ENCODE peak calls at places on chromosomes 16 and 17, in nine cellular contexts. B, G, X, U, A, F, J, C and Y are unnamed samples.

GRCh38 chr17:38861399-38861843 is 7.9 kb upstream of the RPL23 start:
- DNase-seq in B (no peak), G (no peak), X (peak), U (no peak), A (no peak), F (no peak), J (no peak), C (no peak), Y (no peak)

GRCh38 chr17:49913226-49914095 is 55.5 kb upstream of the DLX4 start:
- DNase-seq in B (no peak), G (no peak), X (no peak), U (no peak), A (no peak), F (peak), J (peak), C (no peak), Y (no peak)

GRCh38 chr17:78607061-78607460 is 29.9 kb upstream of the DNAH17 start:
- DNase-seq in B (no peak), G (no peak), X (no peak), U (no peak), A (no peak), F (no peak), J (no peak), C (no peak), Y (no peak)

GRCh38 chr16:57178793-57179212 is 7.0 kb downstream of the PSME3IP1 start:
- DNase-seq in B (no peak), G (no peak), X (no peak), U (no peak), A (no peak), F (no peak), J (no peak), C (no peak), Y (no peak)

GRCh38 chr16:82062645-82063058 is 27.6 kb downstream of the HSD17B2 start:
- DNase-seq in B (no peak), G (no peak), X (no peak), U (no peak), A (no peak), F (peak), J (no peak), C (no peak), Y (no peak)

GRCh38 chr17:35889241-35889640 is 9.1 kb upstream of the CCL5 start:
- DNase-seq in B (no peak), G (no peak), X (no peak), U (peak), A (no peak), F (no peak), J (no peak), C (no peak), Y (no peak)

GRCh38 chr17:18246880-18247612 is 11.5 kb downstream of the FLII start:
- DNase-seq in B (peak), G (peak), X (no peak), U (no peak), A (peak), F (peak), J (no peak), C (no peak), Y (peak)

GRCh38 chr17:61279476-61280145 is 120.0 kb upstream of the TBX2 start:
- DNase-seq in B (no peak), G (no peak), X (no peak), U (no peak), A (no peak), F (no peak), J (no peak), C (no peak), Y (no peak)

GRCh38 chr17:30958187-30958586 is 12.7 kb upstream of the RNF135 start:
- DNase-seq in B (no peak), G (no peak), X (no peak), U (no peak), A (no peak), F (peak), J (no peak), C (no peak), Y (no peak)

GRCh38 chr16:4852221-4852872 is 5.1 kb downstream of the UBN1 start:
- DNase-seq in B (no peak), G (no peak), X (no peak), U (no peak), A (peak), F (peak), J (peak), C (no peak), Y (no peak)

GRCh38 chr17:65102788-65103187 is 34.4 kb upstream of the RGS9 start:
- DNase-seq in B (no peak), G (no peak), X (no peak), U (no peak), A (no peak), F (no peak), J (no peak), C (no peak), Y (no peak)

GRCh38 chr17:67995568-67996191 is 589 bp downstream of the C17orf58 start:
- DNase-seq in B (peak), G (peak), X (peak), U (peak), A (no peak), F (no peak), J (no peak), C (no peak), Y (peak)

GRCh38 chr16:66881014-66881417 is 701 bp downstream of the PDP2 start:
- DNase-seq in B (no peak), G (no peak), X (no peak), U (no peak), A (no peak), F (no peak), J (no peak), C (no peak), Y (peak)

GRCh38 chr17:77148109-77148958 is 7.6 kb downstream of the SEC14L1 start:
- DNase-seq in B (no peak), G (no peak), X (no peak), U (no peak), A (peak), F (no peak), J (no peak), C (no peak), Y (no peak)

GRCh38 chr16:69187891-69188451 is 1.0 kb downstream of the SNTB2 start:
- DNase-seq in B (peak), G (peak), X (peak), U (peak), A (no peak), F (peak), J (peak), C (no peak), Y (peak)

GRCh38 chr17:17711708-17712141 is 30.5 kb downstream of the RAI1 start:
- DNase-seq in B (no peak), G (no peak), X (no peak), U (no peak), A (no peak), F (no peak), J (no peak), C (no peak), Y (peak)

GRCh38 chr17:71023631-71024030 is 854.3 kb downstream of the KCNJ2 start:
- DNase-seq in B (peak), G (no peak), X (no peak), U (no peak), A (no peak), F (peak), J (no peak), C (no peak), Y (no peak)

GRCh38 chr17:43983515-43984411 is 20.7 kb upstream of the NAGS start:
- DNase-seq in B (peak), G (no peak), X (no peak), U (no peak), A (no peak), F (no peak), J (no peak), C (no peak), Y (peak)

GRCh38 chr17:31095239-31096105 is 695 bp downstream of the NF1 start:
- DNase-seq in B (peak), G (peak), X (peak), U (peak), A (peak), F (peak), J (peak), C (no peak), Y (peak)

GRCh38 chr17:45311762-45312476 is 4.9 kb downstream of the MAP3K14 start:
- DNase-seq in B (peak), G (peak), X (no peak), U (peak), A (peak), F (no peak), J (no peak), C (peak), Y (peak)

GRCh38 chr17:82338858-82339633 is 5.5 kb upstream of the SECTM1 start:
- DNase-seq in B (no peak), G (no peak), X (no peak), U (no peak), A (peak), F (peak), J (peak), C (no peak), Y (peak)

GRCh38 chr17:36019423-36019822 is 1.7 kb upstream of the CCL23 start:
- DNase-seq in B (no peak), G (no peak), X (no peak), U (no peak), A (no peak), F (no peak), J (no peak), C (no peak), Y (no peak)